ENCODE peak calls at places on chromosome 21, in nine cellular contexts. A is stimulated activated CD8-positive, alpha-beta memory T cell treated with anti-CD3 and anti-CD28 coated beads, Interleukin-15, amount 100 ng/mL, for 1 hour; K is ELR; N is OCI-LY7; S is NCI-H748 treated with DMSO at 0.1 percent for 48 hours; D is cardiac muscle cell; O is stimulated activated CD4-positive, alpha-beta T cell treated with anti-CD3 and anti-CD28 coated beads, Interleukin-15, amount 100 ng/mL, for 24 hours; H is RWPE1; M is SW 1271. F is an unnamed sample.

GRCh38 chr21:22728091-22728490 is 1729.9 kb downstream of the NCAM2 start:
- DNase-seq in O (no peak), S (no peak), K (peak; percentile 47), D (no peak), N (peak; percentile 40), M (no peak), H (no peak), A (no peak), F (no peak)

GRCh38 chr21:14888202-14888601 is 176.6 kb downstream of the NRIP1 start:
- DNase-seq in K (no peak), O (no peak), S (peak; percentile 66), N (no peak), A (no peak), M (no peak), D (no peak), H (no peak), F (no peak)

GRCh38 chr21:45404726-45405270 is at the start of gene COL18A1:
- DNase-seq in O (peak; percentile 64), K (peak; percentile 65), D (peak; percentile 82), H (peak; percentile 67), N (no peak), A (no peak), M (no peak), S (no peak), F (peak; percentile 40)

GRCh38 chr21:39327727-39328126 is 14.3 kb upstream of the BRWD1 start:
- DNase-seq in K (no peak), S (no peak), N (no peak), A (no peak), M (no peak), H (no peak), D (no peak), O (no peak), F (no peak)

GRCh38 chr21:43824250-43824882 is 35.0 kb downstream of the RRP1 start:
- DNase-seq in A (no peak), S (no peak), O (no peak), K (peak; percentile 38), H (no peak), D (no peak), N (no peak), M (no peak), F (no peak)

GRCh38 chr21:37552496-37553399 is 186.2 kb downstream of the DYRK1A start:
- DNase-seq in N (no peak), K (no peak), D (peak; percentile 79), O (no peak), S (no peak), H (no peak), M (no peak), A (no peak), F (no peak)

GRCh38 chr21:15617968-15618367 is 111.8 kb upstream of the USP25 start:
- DNase-seq in A (no peak), S (no peak), M (no peak), H (peak; percentile 36), K (peak; percentile 70), D (no peak), N (no peak), O (no peak), F (no peak)

GRCh38 chr21:31273278-31273677 is 70.8 kb downstream of the TIAM1 start:
- DNase-seq in N (no peak), S (no peak), D (no peak), M (no peak), H (no peak), A (no peak), K (no peak), O (peak; percentile 27), F (no peak)

GRCh38 chr21:24308183-24308582 is 1299.1 kb downstream of the MRPL39 start:
- DNase-seq in D (no peak), N (no peak), M (no peak), H (no peak), K (no peak), A (no peak), S (no peak), O (no peak), F (no peak)

GRCh38 chr21:45942011-45942546 is 39.5 kb upstream of the COL6A1 start:
- DNase-seq in K (no peak), A (no peak), D (no peak), S (no peak), N (no peak), H (no peak), O (no peak), M (no peak), F (no peak)

GRCh38 chr21:45405271-45405818 is 380 bp downstream of the COL18A1 start:
- DNase-seq in O (peak; percentile 28), H (peak; percentile 46), S (no peak), A (no peak), K (peak; percentile 63), N (no peak), M (no peak), D (peak; percentile 42), F (no peak)

GRCh38 chr21:34992736-34993135 is 56.4 kb downstream of the RUNX1 start:
- DNase-seq in N (no peak), M (no peak), A (no peak), K (no peak), O (no peak), H (no peak), S (no peak), D (no peak), F (no peak)

GRCh38 chr21:31338892-31339368 is 5.1 kb downstream of the TIAM1 start:
- DNase-seq in S (no peak), A (no peak), D (no peak), H (no peak), K (no peak), O (no peak), M (no peak), N (no peak), F (no peak)

GRCh38 chr21:44866780-44867179 is 6.7 kb downstream of the PTTG1IP start:
- DNase-seq in H (no peak), S (no peak), M (no peak), D (no peak), A (no peak), N (no peak), O (no peak), K (peak; percentile 41), F (no peak)

GRCh38 chr21:46598563-46599250 is 6.2 kb downstream of the S100B start:
- DNase-seq in H (no peak), S (no peak), A (no peak), O (no peak), N (no peak), K (no peak), M (no peak), D (no peak), F (no peak)

GRCh38 chr21:46285761-46286667 is at the start of gene YBEY:
- DNase-seq in S (peak; percentile 60), H (peak; percentile 92), D (peak; percentile 95), A (peak; percentile 58), O (peak; percentile 93), N (peak; percentile 92), K (peak; percentile 93), M (peak; percentile 55), F (peak; percentile 87)

GRCh38 chr21:37829447-37829846 is 86.8 kb downstream of the KCNJ6 start:
- DNase-seq in H (peak; percentile 51), O (no peak), N (no peak), K (peak; percentile 54), M (no peak), A (no peak), D (no peak), S (no peak), F (no peak)

GRCh38 chr21:42532466-42533181 is 19.0 kb downstream of the SLC37A1 start:
- DNase-seq in S (no peak), D (no peak), O (no peak), H (no peak), N (peak; percentile 84), K (no peak), A (no peak), M (no peak), F (peak; percentile 54)

GRCh38 chr21:42062543-42063022 is 8.5 kb upstream of the UMODL1 start:
- DNase-seq in O (peak; percentile 77), N (peak; percentile 91), H (no peak), K (no peak), D (no peak), M (no peak), S (no peak), A (peak; percentile 68), F (no peak)

GRCh38 chr21:36792505-36792967 is 93.6 kb downstream of the SIM2 start:
- DNase-seq in N (no peak), H (peak; percentile 74), K (peak; percentile 66), O (no peak), D (no peak), A (no peak), M (no peak), S (no peak), F (no peak)

GRCh38 chr21:38491536-38491935 is 6.7 kb downstream of the ERG start:
- DNase-seq in H (no peak), O (no peak), M (no peak), D (no peak), N (no peak), K (no peak), A (no peak), S (no peak), F (no peak)

GRCh38 chr21:27149034-27149433 is 182.1 kb upstream of the ADAMTS5 start:
- DNase-seq in S (no peak), A (no peak), M (no peak), H (no peak), N (no peak), O (no peak), D (no peak), K (no peak), F (no peak)

GRCh38 chr21:16912075-16912474 is 600.8 kb upstream of the CXADR start:
- DNase-seq in A (no peak), M (no peak), S (no peak), O (no peak), D (no peak), K (peak; percentile 1), N (no peak), H (no peak), F (no peak)

GRCh38 chr21:15027056-15027455 is 37.7 kb downstream of the NRIP1 start:
- DNase-seq in N (no peak), D (no peak), K (no peak), S (no peak), M (no peak), A (no peak), O (no peak), H (no peak), F (no peak)

GRCh38 chr21:28317177-28317950 is 675.3 kb downstream of the LTN1 start:
- DNase-seq in M (no peak), N (no peak), A (no peak), D (no peak), K (no peak), S (no peak), H (no peak), O (no peak), F (no peak)

F was measured in lung.